ENCODE peak calls at places on chromosomes 12 and 14, in five cellular contexts. One of them, this sample, is unnamed.

GRCh38 chr12:530871-531270 is 71.1 kb downstream of the B4GALNT3 start:
- DNase-seq in A549: no peak
- DNase-seq in OCI-LY7: no peak
- DNase-seq in foreskin fibroblast: no peak
- DNase-seq in WTC11: no peak
- DNase-seq in this sample: no peak

GRCh38 chr12:94145231-94145979 is 3.0 kb upstream of the PLXNC1 start:
- DNase-seq in A549: no peak
- DNase-seq in OCI-LY7: peak
- DNase-seq in foreskin fibroblast: peak
- DNase-seq in WTC11: no peak
- DNase-seq in this sample: no peak

GRCh38 chr12:23952071-23952470 is 2.6 kb upstream of the SOX5 start:
- DNase-seq in WTC11: no peak
- DNase-seq in foreskin fibroblast: no peak
- DNase-seq in OCI-LY7: no peak
- DNase-seq in A549: no peak
- DNase-seq in this sample: no peak

GRCh38 chr12:111444706-111445310 is 39.1 kb downstream of the SH2B3 start:
- DNase-seq in A549: no peak
- DNase-seq in WTC11: no peak
- DNase-seq in foreskin fibroblast: no peak
- DNase-seq in OCI-LY7: peak
- DNase-seq in this sample: peak

GRCh38 chr14:52025310-52025709 is 36.0 kb downstream of the RTRAF start:
- DNase-seq in foreskin fibroblast: peak
- DNase-seq in OCI-LY7: no peak
- DNase-seq in A549: no peak
- DNase-seq in WTC11: no peak
- DNase-seq in this sample: no peak

GRCh38 chr12:109383240-109383639 is 35.5 kb downstream of the MYO1H start:
- DNase-seq in WTC11: no peak
- DNase-seq in foreskin fibroblast: no peak
- DNase-seq in A549: no peak
- DNase-seq in OCI-LY7: no peak
- DNase-seq in this sample: no peak

GRCh38 chr12:2797721-2798418 is 3.1 kb downstream of the FKBP4 start:
- DNase-seq in A549: no peak
- DNase-seq in foreskin fibroblast: no peak
- DNase-seq in OCI-LY7: no peak
- DNase-seq in WTC11: no peak
- DNase-seq in this sample: no peak

GRCh38 chr12:101697930-101698781 is 716 bp downstream of the CHPT1 start:
- DNase-seq in WTC11: no peak
- DNase-seq in foreskin fibroblast: peak
- DNase-seq in A549: peak
- DNase-seq in OCI-LY7: peak
- DNase-seq in this sample: peak

GRCh38 chr12:89084751-89085150 is 267.6 kb downstream of the DUSP6 start:
- DNase-seq in A549: no peak
- DNase-seq in WTC11: no peak
- DNase-seq in foreskin fibroblast: peak
- DNase-seq in OCI-LY7: no peak
- DNase-seq in this sample: no peak

GRCh38 chr12:113232787-113233585 is 11.7 kb downstream of the TPCN1 start:
- DNase-seq in foreskin fibroblast: no peak
- DNase-seq in OCI-LY7: peak
- DNase-seq in A549: no peak
- DNase-seq in WTC11: peak
- DNase-seq in this sample: peak

GRCh38 chr12:29581641-29582040 is 84.2 kb upstream of the OVCH1 start:
- DNase-seq in foreskin fibroblast: peak
- DNase-seq in A549: no peak
- DNase-seq in WTC11: no peak
- DNase-seq in OCI-LY7: no peak
- DNase-seq in this sample: no peak

GRCh38 chr12:33182485-33182884 is 257.1 kb downstream of the SYT10 start:
- DNase-seq in A549: no peak
- DNase-seq in WTC11: no peak
- DNase-seq in foreskin fibroblast: no peak
- DNase-seq in OCI-LY7: no peak
- DNase-seq in this sample: no peak

GRCh38 chr12:48768147-48768546 is 20.7 kb downstream of the ADCY6 start:
- DNase-seq in foreskin fibroblast: no peak
- DNase-seq in WTC11: no peak
- DNase-seq in A549: no peak
- DNase-seq in OCI-LY7: no peak
- DNase-seq in this sample: no peak

GRCh38 chr12:57616383-57617101 is 5.3 kb downstream of the ARHGEF25 start:
- DNase-seq in OCI-LY7: no peak
- DNase-seq in WTC11: no peak
- DNase-seq in foreskin fibroblast: no peak
- DNase-seq in A549: no peak
- DNase-seq in this sample: peak

GRCh38 chr12:50517456-50518048 is 12.8 kb downstream of the DIP2B start:
- DNase-seq in foreskin fibroblast: no peak
- DNase-seq in WTC11: no peak
- DNase-seq in A549: no peak
- DNase-seq in OCI-LY7: peak
- DNase-seq in this sample: peak

GRCh38 chr14:59632381-59632780 is 55.8 kb upstream of the CCDC175 start:
- DNase-seq in foreskin fibroblast: no peak
- DNase-seq in A549: peak
- DNase-seq in WTC11: peak
- DNase-seq in OCI-LY7: peak
- DNase-seq in this sample: peak

GRCh38 chr12:110424237-110424636 is 20.7 kb upstream of the ANAPC7 start:
- DNase-seq in A549: no peak
- DNase-seq in foreskin fibroblast: no peak
- DNase-seq in OCI-LY7: no peak
- DNase-seq in WTC11: no peak
- DNase-seq in this sample: no peak

GRCh38 chr12:110050927-110051326 is 2.6 kb upstream of the C12orf76 start:
- DNase-seq in WTC11: no peak
- DNase-seq in A549: no peak
- DNase-seq in foreskin fibroblast: no peak
- DNase-seq in OCI-LY7: peak
- DNase-seq in this sample: no peak

GRCh38 chr14:75273272-75274044 is 5.2 kb upstream of the FOS start:
- DNase-seq in foreskin fibroblast: peak
- DNase-seq in OCI-LY7: no peak
- DNase-seq in A549: no peak
- DNase-seq in WTC11: no peak
- DNase-seq in this sample: no peak

GRCh38 chr12:96347130-96347699 is 53.0 kb downstream of the CDK17 start:
- DNase-seq in foreskin fibroblast: no peak
- DNase-seq in OCI-LY7: no peak
- DNase-seq in A549: no peak
- DNase-seq in WTC11: no peak
- DNase-seq in this sample: no peak

GRCh38 chr12:6374781-6375150 is 597 bp downstream of the SCNN1A start:
- DNase-seq in A549: no peak
- DNase-seq in OCI-LY7: no peak
- DNase-seq in foreskin fibroblast: no peak
- DNase-seq in WTC11: no peak
- DNase-seq in this sample: no peak
- TF ChIP-seq CTCF in A549: no peak
- TF ChIP-seq CTCF in OCI-LY7: no peak
- TF ChIP-seq CTCF in foreskin fibroblast: no peak
- TF ChIP-seq CTCF in WTC11: no peak
- TF ChIP-seq CTCF in this sample: no peak

GRCh38 chr14:102088012-102088792 is 1.4 kb upstream of the HSP90AA1 start:
- DNase-seq in OCI-LY7: peak
- DNase-seq in WTC11: peak
- DNase-seq in A549: no peak
- DNase-seq in foreskin fibroblast: peak
- DNase-seq in this sample: peak

GRCh38 chr14:102087762-102088011 is 843 bp upstream of the HSP90AA1 start:
- DNase-seq in WTC11: no peak
- DNase-seq in foreskin fibroblast: no peak
- DNase-seq in A549: no peak
- DNase-seq in OCI-LY7: no peak
- DNase-seq in this sample: no peak

GRCh38 chr14:102085503-102085902 is 1.3 kb downstream of the HSP90AA1 start:
- DNase-seq in A549: no peak
- DNase-seq in WTC11: no peak
- DNase-seq in OCI-LY7: no peak
- DNase-seq in foreskin fibroblast: no peak
- DNase-seq in this sample: no peak

GRCh38 chr14:102086346-102086971 is 385 bp downstream of the HSP90AA1 start:
- DNase-seq in foreskin fibroblast: peak
- DNase-seq in OCI-LY7: peak
- DNase-seq in A549: no peak
- DNase-seq in WTC11: no peak
- DNase-seq in this sample: peak

GRCh38 chr14:102086972-102087761 is at the start of gene HSP90AA1:
- DNase-seq in A549: peak
- DNase-seq in WTC11: peak
- DNase-seq in foreskin fibroblast: peak
- DNase-seq in OCI-LY7: peak
- DNase-seq in this sample: peak
- TF ChIP-seq CTCF in A549: no peak
- TF ChIP-seq CTCF in WTC11: no peak
- TF ChIP-seq CTCF in foreskin fibroblast: no peak
- TF ChIP-seq CTCF in OCI-LY7: peak
- TF ChIP-seq CTCF in this sample: no peak

GRCh38 chr14:49464885-49465284 is 121.3 kb downstream of the RPS29 start:
- DNase-seq in OCI-LY7: peak
- DNase-seq in WTC11: peak
- DNase-seq in foreskin fibroblast: no peak
- DNase-seq in A549: peak
- DNase-seq in this sample: no peak
- TF ChIP-seq CTCF in OCI-LY7: peak
- TF ChIP-seq CTCF in WTC11: peak
- TF ChIP-seq CTCF in foreskin fibroblast: no peak
- TF ChIP-seq CTCF in A549: no peak
- TF ChIP-seq CTCF in this sample: no peak

GRCh38 chr14:66015046-66015780 is 471.0 kb upstream of the CCDC196 start:
- DNase-seq in A549: no peak
- DNase-seq in foreskin fibroblast: no peak
- DNase-seq in OCI-LY7: no peak
- DNase-seq in WTC11: no peak
- DNase-seq in this sample: no peak

DNA sequence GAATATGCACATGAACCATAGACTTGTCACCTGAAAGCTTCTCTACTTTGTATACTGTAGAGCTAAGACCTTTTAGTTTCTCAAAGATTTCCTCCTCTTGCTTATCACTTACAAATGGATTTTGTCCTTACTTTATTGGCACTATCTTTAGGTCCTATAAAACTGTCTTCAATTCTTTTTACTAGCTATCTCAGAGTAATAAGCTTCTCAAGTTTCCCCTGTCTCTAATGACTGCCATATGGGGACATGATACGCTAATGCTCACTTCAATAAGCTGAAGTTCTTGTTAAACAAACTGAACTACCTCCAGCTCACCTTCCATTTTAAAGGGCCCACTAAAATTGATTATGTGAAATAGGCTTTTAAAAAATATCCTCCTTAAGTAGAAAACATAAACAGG is 468.2 kb upstream of the CCDC196 start:
- DNase-seq in A549: no peak
- DNase-seq in OCI-LY7: no peak
- DNase-seq in foreskin fibroblast: no peak
- DNase-seq in WTC11: no peak
- DNase-seq in this sample: no peak
- TF ChIP-seq CTCF in A549: no peak
- TF ChIP-seq CTCF in OCI-LY7: no peak
- TF ChIP-seq CTCF in foreskin fibroblast: no peak
- TF ChIP-seq CTCF in WTC11: no peak
- TF ChIP-seq CTCF in this sample: no peak

DNA sequence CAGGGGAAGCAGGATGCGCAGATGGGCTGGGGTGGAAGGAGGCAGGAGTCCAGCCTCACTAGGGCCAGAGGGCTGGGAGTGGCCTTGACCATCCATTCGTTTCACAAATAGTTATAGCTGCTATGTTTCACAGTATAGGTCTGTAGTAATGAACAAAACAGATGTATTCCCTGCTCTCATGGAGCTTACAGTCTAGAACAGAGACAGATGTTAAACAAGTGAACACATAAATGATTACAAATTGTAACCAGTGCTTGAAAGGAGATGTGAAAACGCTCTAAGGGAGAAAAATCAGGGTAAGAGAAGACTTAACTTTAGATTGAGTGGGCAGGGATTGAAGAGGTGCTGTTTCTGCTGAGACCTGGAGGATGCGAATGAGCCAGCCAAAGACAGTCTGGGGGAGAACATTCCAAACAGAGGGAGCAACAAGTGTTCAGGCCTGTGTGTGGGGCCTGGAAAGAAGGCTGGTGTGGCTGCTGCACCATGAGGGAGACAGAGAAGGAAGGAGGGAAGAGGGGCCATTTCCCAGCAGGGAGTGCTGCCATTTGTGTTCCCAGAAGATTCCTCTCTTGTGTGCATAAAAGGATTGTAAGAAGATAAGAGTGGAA is 14.6 kb downstream of the CFAP251 start:
- DNase-seq in A549: no peak
- DNase-seq in OCI-LY7: no peak
- DNase-seq in foreskin fibroblast: no peak
- DNase-seq in WTC11: no peak
- DNase-seq in this sample: no peak
- TF ChIP-seq CTCF in A549: no peak
- TF ChIP-seq CTCF in OCI-LY7: no peak
- TF ChIP-seq CTCF in foreskin fibroblast: no peak
- TF ChIP-seq CTCF in WTC11: no peak
- TF ChIP-seq CTCF in this sample: no peak

GRCh38 chr14:99188721-99189120 is 83.3 kb downstream of the BCL11B start:
- DNase-seq in OCI-LY7: no peak
- DNase-seq in WTC11: peak
- DNase-seq in foreskin fibroblast: no peak
- DNase-seq in A549: no peak
- DNase-seq in this sample: no peak
- TF ChIP-seq CTCF in OCI-LY7: peak
- TF ChIP-seq CTCF in WTC11: peak
- TF ChIP-seq CTCF in foreskin fibroblast: no peak
- TF ChIP-seq CTCF in A549: no peak
- TF ChIP-seq CTCF in this sample: no peak

GRCh38 chr12:15206338-15206737 is 14.9 kb downstream of the RERG start:
- DNase-seq in A549: no peak
- DNase-seq in foreskin fibroblast: no peak
- DNase-seq in WTC11: no peak
- DNase-seq in OCI-LY7: no peak
- DNase-seq in this sample: no peak

GRCh38 chr12:15209782-15210181 is 11.4 kb downstream of the RERG start:
- DNase-seq in foreskin fibroblast: peak
- DNase-seq in OCI-LY7: no peak
- DNase-seq in A549: no peak
- DNase-seq in WTC11: no peak
- DNase-seq in this sample: no peak

GRCh38 chr12:15206831-15207394 is 14.3 kb downstream of the RERG start:
- DNase-seq in A549: no peak
- DNase-seq in WTC11: no peak
- DNase-seq in OCI-LY7: no peak
- DNase-seq in foreskin fibroblast: no peak
- DNase-seq in this sample: no peak

GRCh38 chr12:15208871-15209656 is 12.2 kb downstream of the RERG start:
- DNase-seq in foreskin fibroblast: no peak
- DNase-seq in WTC11: no peak
- DNase-seq in A549: no peak
- DNase-seq in OCI-LY7: no peak
- DNase-seq in this sample: no peak

GRCh38 chr12:15208140-15208539 is 13.1 kb downstream of the RERG start:
- DNase-seq in OCI-LY7: no peak
- DNase-seq in A549: no peak
- DNase-seq in foreskin fibroblast: no peak
- DNase-seq in WTC11: no peak
- DNase-seq in this sample: no peak
- TF ChIP-seq CTCF in OCI-LY7: no peak
- TF ChIP-seq CTCF in A549: peak
- TF ChIP-seq CTCF in foreskin fibroblast: peak
- TF ChIP-seq CTCF in WTC11: no peak
- TF ChIP-seq CTCF in this sample: no peak